ENCODE peak calls at places on chromosomes 3 and 15, in nine cellular contexts. W is T-helper 9 cell; H is hepatic stellate cell; Z is stimulated activated naive CD8-positive, alpha-beta T cell treated with anti-CD3 and anti-CD28 coated beads, Interleukin-15, amount 100 ng/mL, for 72 hours; X is NCI-H1436 treated with DMSO at 0.1 percent for 48 hours; B is stimulated activated CD4-positive, alpha-beta T cell treated with anti-CD3 and anti-CD28 coated beads, Interleukin-15, amount 100 ng/mL, for 1 hour; P is NCI-H510A treated with DMSO at 0.1 percent for 48 hours; L is DMS153; I is HEK293T. Y is an unnamed sample.

GRCh38 chr15:85766007-85766831 is 28.5 kb downstream of the KLHL25 start:
- DNase-seq in Z (no peak), L (no peak), P (no peak), H (no peak), W (no peak), X (no peak), B (no peak), I (no peak), Y (no peak)

GRCh38 chr3:74393426-74393825 is 221.0 kb downstream of the CNTN3 start:
- DNase-seq in L (no peak), Z (no peak), I (no peak), W (no peak), P (no peak), B (no peak), X (no peak), H (no peak), Y (no peak)

GRCh38 chr3:189488241-189488767 is 142.9 kb upstream of the TP63 start:
- DNase-seq in H (no peak), B (no peak), L (no peak), X (no peak), W (no peak), I (no peak), P (no peak), Z (no peak), Y (no peak)

GRCh38 chr3:138493804-138494606 is 59.6 kb downstream of the ESYT3 start:
- DNase-seq in B (no peak), W (no peak), X (no peak), L (no peak), Z (no peak), I (no peak), H (peak; percentile 26), P (no peak), Y (no peak)

GRCh38 chr3:51675201-51675611 is 4.2 kb downstream of the TEX264 start:
- DNase-seq in H (peak; percentile 48), B (no peak), W (no peak), X (no peak), L (no peak), Z (no peak), I (no peak), P (no peak), Y (no peak)

GRCh38 chr3:15498461-15499214 is 22.9 kb downstream of the COLQ start:
- DNase-seq in Z (no peak), P (no peak), H (no peak), I (no peak), W (no peak), B (no peak), X (no peak), L (no peak), Y (no peak)

GRCh38 chr3:81643721-81644120 is 117.7 kb downstream of the GBE1 start:
- DNase-seq in I (peak; percentile 49), P (peak; percentile 0), B (no peak), Z (no peak), H (no peak), X (no peak), W (no peak), L (no peak), Y (no peak)

GRCh38 chr15:84810073-84810840 is 6.9 kb upstream of the ALPK3 start:
- DNase-seq in Z (no peak), I (no peak), P (no peak), X (no peak), W (no peak), H (peak; percentile 46), B (no peak), L (no peak), Y (no peak)

Y was measured in stimulated activated naive B cell treated with anti-CD40 and anti-IgM and Interleukin-4, amounts not matched to agents 10 μg/mL and 1 μg/mL and 100 μg/mL, for 72 hours.